ENCODE peak calls at places on chromosomes 1 and 21, in six cellular contexts. U is transverse colon; L is effector memory CD4-positive, alpha-beta T cell; F is GM23248; J is colonic mucosa; O is testis. K is an unnamed sample. For H3K9me3, the result is how much of the 10 kb centered on the place peaks cover.

GRCh38 chr1:67479146-67479891 is 49.1 kb upstream of the SERBP1 start:
- DNase-seq in U (no peak), L (no peak), F (peak), J (no peak), O (peak), K (no peak)

GRCh38 chr1:60875139-60875538 is 207.2 kb upstream of the NFIA start:
- DNase-seq in U (no peak), L (no peak), F (peak), J (no peak), O (no peak), K (no peak)

GRCh38 chr1:159925713-159926066 is 383 bp upstream of the TAGLN2 start:
- DNase-seq in U (no peak), L (no peak), F (no peak), J (no peak), O (peak), K (peak)

GRCh38 chr1:18090636-18091035 is 17.0 kb upstream of the IGSF21 start:
- DNase-seq in U (no peak), L (no peak), F (no peak), J (no peak), O (no peak), K (no peak)

GRCh38 chr1:89429062-89429461 is 65.2 kb downstream of the GBP6 start:
- DNase-seq in U (no peak), L (no peak), F (no peak), J (no peak), O (no peak), K (no peak)

GRCh38 chr1:180507826-180508724 is 5.7 kb upstream of the ACBD6 start:
- DNase-seq in U (no peak), L (no peak), F (peak), J (no peak), O (no peak), K (no peak)

GRCh38 chr1:71080178-71080781 is 555 bp downstream of the ZRANB2 start:
- DNase-seq in U (no peak), L (no peak), F (peak), J (peak), O (peak), K (no peak)

GRCh38 chr1:25553749-25554425 is 10.5 kb downstream of the LDLRAP1 start:
- DNase-seq in U (no peak), L (no peak), F (no peak), J (no peak), O (no peak), K (peak)

GRCh38 chr1:22228505-22228911 is 85.6 kb upstream of the WNT4 start:
- DNase-seq in U (no peak), L (no peak), F (no peak), J (no peak), O (no peak), K (no peak)

GRCh38 chr1:67818725-67819301 is 14.5 kb downstream of the GNG12 start:
- DNase-seq in U (peak), L (no peak), F (peak), J (peak), O (no peak), K (no peak)

GRCh38 chr1:167526659-167527383 is 8.5 kb upstream of the CD247 start:
- DNase-seq in U (no peak), L (no peak), F (no peak), J (no peak), O (no peak), K (no peak)

GRCh38 chr1:75522389-75522788 is 88.5 kb downstream of the SLC44A5 start:
- DNase-seq in U (no peak), L (no peak), F (no peak), J (no peak), O (no peak), K (no peak)

GRCh38 chr1:43225168-43225567 is 44.6 kb upstream of the TMEM125 start:
- DNase-seq in U (no peak), L (no peak), F (peak), J (no peak), O (no peak), K (no peak)

GRCh38 chr1:11571906-11572616 is 82.2 kb downstream of the FBXO2 start:
- DNase-seq in U (no peak), L (no peak), F (no peak), J (no peak), O (no peak), K (no peak)

GRCh38 chr1:231315887-231316286 is 21.8 kb downstream of the EXOC8 start:
- DNase-seq in U (peak), L (no peak), F (peak), J (peak), O (peak), K (peak)

GRCh38 chr1:158118713-158119402 is 61.8 kb upstream of the CD1D start:
- DNase-seq in U (no peak), L (no peak), F (peak), J (no peak), O (no peak), K (no peak)

GRCh38 chr1:21229246-21230000 is 52.7 kb upstream of the EIF4G3 start:
- DNase-seq in U (no peak), L (no peak), F (peak), J (no peak), O (no peak), K (no peak)

GRCh38 chr1:197868751-197869501 is 33.5 kb upstream of the C1orf53 start:
- DNase-seq in U (peak), L (no peak), F (peak), J (peak), O (peak), K (no peak)

GRCh38 chr1:89894802-89895201 is 74.0 kb downstream of the LRRC8D start:
- DNase-seq in U (no peak), L (no peak), F (no peak), J (no peak), O (no peak), K (no peak)

GRCh38 chr1:49465486-49466185 is 558.1 kb downstream of the AGBL4 start:
- DNase-seq in U (no peak), L (no peak), F (no peak), J (no peak), O (no peak), K (no peak)
- H3K9me3 ChIP-seq in U (under half), L (under half), F (under half), J (under half), O (under half), K (under half)

GRCh38 chr21:45009616-45010015 is 64.8 kb upstream of the ADARB1 start:
- DNase-seq in U (no peak), L (no peak), F (no peak), J (no peak), O (no peak), K (no peak)

GRCh38 chr21:45004059-45004422 is 64.2 kb downstream of the SLX9 start:
- DNase-seq in U (peak), L (no peak), F (no peak), J (no peak), O (no peak), K (peak)

GRCh38 chr21:45004481-45005263 is 64.8 kb downstream of the SLX9 start:
- DNase-seq in U (peak), L (no peak), F (no peak), J (no peak), O (no peak), K (peak)

GRCh38 chr21:45003331-45004058 is 63.7 kb downstream of the SLX9 start:
- DNase-seq in U (peak), L (no peak), F (no peak), J (no peak), O (no peak), K (peak)

GRCh38 chr21:45006536-45007079 is 66.8 kb downstream of the SLX9 start:
- DNase-seq in U (no peak), L (no peak), F (no peak), J (no peak), O (no peak), K (peak)
- H3K9me3 ChIP-seq in U (under half), L (under half), F (under half), J (under half), O (under half), K (under half)

GRCh38 chr1:2986549-2987305 is 34.5 kb upstream of the ACTRT2 start:
- DNase-seq in U (no peak), L (no peak), F (no peak), J (no peak), O (no peak), K (no peak)
- H3K9me3 ChIP-seq in U (under half), L (under half), F (under half), J (under half), O (under half), K (under half)

DNA sequence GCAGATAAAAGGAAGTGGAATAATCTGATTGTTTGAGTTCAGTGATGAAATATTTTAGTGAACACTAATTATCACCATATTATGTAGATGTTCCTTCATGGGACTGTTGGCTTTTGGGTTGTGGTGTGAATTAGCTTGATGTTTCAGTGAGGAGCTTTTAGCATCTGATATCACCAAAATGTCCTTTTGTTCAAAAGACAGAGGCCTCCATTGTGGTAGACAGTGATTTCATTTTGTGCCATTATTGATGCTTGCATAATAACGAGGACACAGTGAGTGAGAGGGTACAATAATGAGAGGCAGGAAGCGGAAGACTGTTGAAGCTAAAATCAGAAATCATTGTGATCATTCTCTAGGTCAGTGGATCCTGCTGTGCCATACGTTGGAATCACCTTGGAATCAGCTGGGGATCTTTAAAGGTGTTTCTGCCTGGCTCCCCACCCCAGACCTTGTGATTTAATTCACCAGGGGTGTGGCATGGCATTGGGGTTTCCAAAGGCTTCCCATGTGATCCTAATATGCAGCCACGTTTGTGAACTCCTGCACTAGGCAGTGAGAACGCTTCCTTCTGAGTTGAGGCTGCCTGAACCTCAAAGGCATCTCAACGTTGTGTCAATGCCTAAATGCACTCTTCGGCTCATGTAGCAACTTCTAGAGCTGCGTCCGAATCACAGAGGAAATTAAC is 82.1 kb upstream of the KIF1B start:
- DNase-seq in U (no peak), L (no peak), F (no peak), J (no peak), O (no peak), K (no peak)
- H3K9me3 ChIP-seq in U (under half), L (under half), F (under half), J (under half), O (under half), K (under half)

DNA sequence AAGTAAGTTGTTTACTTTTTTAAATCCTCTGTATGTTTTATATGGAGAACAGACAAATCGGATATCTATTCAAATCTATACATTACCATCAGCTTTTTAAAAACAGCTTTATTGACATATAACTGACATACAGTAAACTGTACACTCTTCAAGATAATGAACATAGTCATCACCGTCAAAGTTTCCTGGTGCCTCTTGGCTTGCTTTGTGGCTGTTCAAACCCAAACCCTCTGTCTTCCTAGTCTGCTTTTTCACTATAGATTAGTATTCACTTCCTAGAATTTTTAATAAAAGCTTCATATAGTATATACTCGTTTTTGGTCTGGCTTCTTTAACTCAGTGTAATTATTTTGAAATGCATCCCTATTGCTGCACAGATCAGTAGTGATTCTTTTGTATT is 56.4 kb upstream of the TPTE start:
- DNase-seq in U (no peak), L (no peak), F (no peak), J (no peak), O (no peak), K (no peak)
- H3K9me3 ChIP-seq in U (under half), L (under half), F (under half), J (under half), O (under half), K (under half)

GRCh38 chr1:8314346-8315280 is 3.3 kb upstream of the SLC45A1 start:
- DNase-seq in U (peak), L (peak), F (peak), J (peak), O (peak), K (peak)
- H3K9me3 ChIP-seq in U (under half), L (under half), F (under half), J (under half), O (under half), K (under half)

DNA sequence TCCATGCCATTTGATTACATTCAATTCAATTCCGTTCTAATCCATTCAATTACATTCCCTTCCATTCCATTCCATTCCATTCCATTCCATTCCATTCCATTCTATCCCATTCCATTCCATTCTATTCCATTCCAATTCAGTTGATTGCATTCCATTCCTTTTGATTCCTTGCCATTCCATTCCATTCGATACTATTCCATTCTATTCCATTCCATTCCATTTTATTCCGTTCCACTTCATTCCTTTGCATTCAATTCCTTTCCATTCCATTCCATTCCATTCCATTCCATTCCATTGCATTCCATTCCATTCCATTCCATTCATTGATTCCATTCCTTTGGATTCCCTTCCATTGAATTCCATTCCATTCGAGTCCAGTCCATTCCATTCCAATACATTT is 2574.0 kb upstream of the TPTE start:
- DNase-seq in U (no peak), L (no peak), F (no peak), J (no peak), O (no peak), K (no peak)
- H3K9me3 ChIP-seq in U (under half), L (half or more), F (under half), J (under half), O (under half), K (half or more)

GRCh38 chr1:246987083-246987690 is 20.7 kb downstream of the ZNF695 start:
- DNase-seq in U (no peak), L (no peak), F (no peak), J (no peak), O (no peak), K (no peak)
- H3K9me3 ChIP-seq in U (half or more), L (under half), F (under half), J (under half), O (under half), K (half or more)

DNA sequence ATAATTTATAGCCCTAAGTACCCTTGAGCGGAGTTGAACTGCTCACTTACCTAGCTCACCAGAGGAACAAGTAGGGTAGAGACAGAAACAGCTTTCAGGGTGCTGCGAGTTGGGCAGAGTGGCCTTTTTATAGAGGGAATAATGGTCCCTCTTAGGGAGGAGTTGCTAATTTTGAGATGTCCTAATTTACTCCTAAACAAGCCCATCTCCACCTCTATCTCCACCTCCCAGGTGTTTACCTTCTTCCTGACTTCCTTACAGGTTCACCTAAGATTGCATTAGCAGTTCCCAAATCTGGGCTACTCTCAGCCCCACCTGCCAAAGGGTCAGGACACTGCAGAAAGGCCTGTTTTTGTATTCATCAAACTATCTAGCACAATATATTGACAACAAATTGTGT is at the start of gene HRNR:
- DNase-seq in U (no peak), L (no peak), F (no peak), J (no peak), O (no peak), K (no peak)
- H3K9me3 ChIP-seq in U (under half), L (under half), F (under half), J (under half), O (under half), K (under half)

K was measured in lower lobe of right lung.